ENCODE peak calls at places on chromosomes 3 and 15, in five cellular contexts. P is stimulated activated CD8-positive, alpha-beta memory T cell treated with anti-CD3 and anti-CD28 coated beads, Interleukin-4, amount 100 ng/mL, for 1 hour; Z is activated effector memory CD4-positive, alpha-beta T cell treated with anti-CD3 and anti-CD28 coated beads, Interleukin-2, amount 50 U/mL, for 16 hours; U is H7; N is H54. R is an unnamed sample.

GRCh38 chr15:41506796-41507341 is 6.8 kb downstream of the LTK start:
- DNase-seq in N (no peak), U (peak), Z (no peak), P (no peak), R (no peak)

GRCh38 chr15:73686781-73687256 is 2.6 kb downstream of the CD276 start:
- DNase-seq in Z (no peak), N (peak), P (no peak), U (no peak), R (no peak)

GRCh38 chr3:43870110-43870509 is 179.4 kb downstream of the ABHD5 start:
- DNase-seq in P (no peak), N (no peak), Z (no peak), U (no peak), R (no peak)

GRCh38 chr3:60696559-60697125 is 554.6 kb downstream of the FHIT start:
- DNase-seq in P (no peak), Z (no peak), N (no peak), U (no peak), R (no peak)

GRCh38 chr3:28151608-28152228 is 89.7 kb upstream of the CMC1 start:
- DNase-seq in N (no peak), U (no peak), P (no peak), Z (no peak), R (no peak)

GRCh38 chr3:192130534-192131132 is 596.7 kb downstream of the FGF12 start:
- DNase-seq in U (peak), N (peak), P (no peak), Z (no peak), R (no peak)

GRCh38 chr15:52082197-52083036 is 30.2 kb downstream of the BCL2L10 start:
- DNase-seq in Z (no peak), U (peak), P (no peak), N (no peak), R (no peak)

GRCh38 chr3:44568561-44568960 is 13.6 kb downstream of the ZKSCAN7 start:
- DNase-seq in N (no peak), Z (no peak), P (no peak), U (no peak), R (no peak)

GRCh38 chr15:37099321-37100108 is 834 bp downstream of the MEIS2 start:
- DNase-seq in Z (no peak), N (peak), P (no peak), U (peak), R (no peak)

GRCh38 chr3:127012091-127012490 is 29.2 kb downstream of the PLXNA1 start:
- DNase-seq in Z (no peak), U (no peak), N (peak), P (no peak), R (no peak)

GRCh38 chr3:102447272-102447671 is 12.5 kb downstream of the ZPLD1 start:
- DNase-seq in U (no peak), N (no peak), Z (no peak), P (no peak), R (no peak)

GRCh38 chr15:90905306-90906180 is 2.4 kb downstream of the MAN2A2 start:
- DNase-seq in U (no peak), N (no peak), Z (no peak), P (no peak), R (no peak)

GRCh38 chr3:177106184-177106583 is 91.1 kb downstream of the TBL1XR1 start:
- DNase-seq in N (no peak), P (no peak), U (no peak), Z (no peak), R (peak)

GRCh38 chr3:105827959-105828358 is 40.9 kb downstream of the CBLB start:
- DNase-seq in P (no peak), Z (no peak), U (peak), N (peak), R (no peak)

GRCh38 chr3:10303785-10304184 is 11.0 kb upstream of the GHRL start:
- DNase-seq in U (no peak), P (no peak), Z (peak), N (no peak), R (no peak)

GRCh38 chr3:122660575-122660974 is 20.1 kb upstream of the PARP14 start:
- DNase-seq in Z (no peak), P (no peak), U (peak), N (no peak), R (no peak)

R was measured in NCI-H1436 treated with DMSO at 0.1 percent for 48 hours.